ENCODE peak calls at places on chromosomes 4 and X, in nine cellular contexts. M is astrocyte; S is CD8-positive, alpha-beta T cell; K is psoas muscle; T is right lobe of liver; O is transverse colon; G is brain microvascular endothelial cell; R is prostate gland; Y is fibroblast of lung. J is an unnamed sample.

GRCh38 chrX:129522184-129523059 is 868 bp downstream of the SMARCA1 start:
- DNase-seq in M (peak), S (peak), K (peak), T (peak), O (peak), G (peak), R (peak), Y (peak), J (peak)

GRCh38 chr4:17111959-17112659 is 213.7 kb upstream of the LDB2 start:
- DNase-seq in M (no peak), S (no peak), K (no peak), T (no peak), O (no peak), G (no peak), R (no peak), Y (no peak), J (no peak)

GRCh38 chr4:16659120-16659519 is 239.3 kb downstream of the LDB2 start:
- DNase-seq in M (no peak), S (no peak), K (no peak), T (no peak), O (no peak), G (no peak), R (no peak), Y (no peak), J (peak)

GRCh38 chr4:55175779-55176231 is 50.4 kb upstream of the KDR start:
- DNase-seq in M (peak), S (no peak), K (no peak), T (no peak), O (no peak), G (peak), R (no peak), Y (peak), J (no peak)

GRCh38 chrX:17291998-17292658 is 82.9 kb upstream of the NHS start:
- DNase-seq in M (peak), S (no peak), K (no peak), T (no peak), O (no peak), G (no peak), R (no peak), Y (peak), J (no peak)

GRCh38 chr4:74631338-74631737 is 163.0 kb downstream of the BTC start:
- DNase-seq in M (no peak), S (no peak), K (no peak), T (no peak), O (no peak), G (peak), R (no peak), Y (no peak), J (no peak)

GRCh38 chr4:182738283-182739047 is 178.7 kb downstream of the DCTD start:
- DNase-seq in M (no peak), S (no peak), K (no peak), T (no peak), O (no peak), G (no peak), R (no peak), Y (peak), J (no peak)

GRCh38 chr4:145808021-145808650 is 128.2 kb downstream of the C4orf51 start:
- DNase-seq in M (peak), S (no peak), K (no peak), T (no peak), O (no peak), G (peak), R (no peak), Y (peak), J (no peak)

GRCh38 chrX:76454456-76454927 is 27.0 kb downstream of the MAGEE1 start:
- DNase-seq in M (no peak), S (no peak), K (no peak), T (no peak), O (no peak), G (peak), R (no peak), Y (peak), J (no peak)

GRCh38 chr4:123488916-123489315 is 92.3 kb downstream of the SPRY1 start:
- DNase-seq in M (peak), S (no peak), K (no peak), T (no peak), O (no peak), G (peak), R (no peak), Y (peak), J (no peak)

GRCh38 chr4:89266128-89266527 is 41.5 kb downstream of the GPRIN3 start:
- DNase-seq in M (no peak), S (no peak), K (no peak), T (no peak), O (no peak), G (no peak), R (no peak), Y (no peak), J (no peak)

GRCh38 chr4:40992472-40993298 is 221.7 kb downstream of the APBB2 start:
- DNase-seq in M (peak), S (no peak), K (no peak), T (no peak), O (no peak), G (peak), R (no peak), Y (peak), J (no peak)

GRCh38 chr4:20219526-20219925 is 32.2 kb upstream of the SLIT2 start:
- DNase-seq in M (no peak), S (no peak), K (no peak), T (no peak), O (no peak), G (no peak), R (no peak), Y (no peak), J (no peak)

GRCh38 chr4:33302298-33302697 is 2582.1 kb downstream of the PCDH7 start:
- DNase-seq in M (peak), S (no peak), K (no peak), T (no peak), O (no peak), G (no peak), R (no peak), Y (peak), J (no peak)

GRCh38 chrX:113399501-113400192 is 559.0 kb upstream of the AMOT start:
- DNase-seq in M (peak), S (no peak), K (no peak), T (no peak), O (no peak), G (no peak), R (no peak), Y (peak), J (no peak)

GRCh38 chrX:15797707-15798106 is 7.4 kb downstream of the ZRSR2 start:
- DNase-seq in M (no peak), S (no peak), K (no peak), T (no peak), O (no peak), G (no peak), R (no peak), Y (peak), J (no peak)

DNA sequence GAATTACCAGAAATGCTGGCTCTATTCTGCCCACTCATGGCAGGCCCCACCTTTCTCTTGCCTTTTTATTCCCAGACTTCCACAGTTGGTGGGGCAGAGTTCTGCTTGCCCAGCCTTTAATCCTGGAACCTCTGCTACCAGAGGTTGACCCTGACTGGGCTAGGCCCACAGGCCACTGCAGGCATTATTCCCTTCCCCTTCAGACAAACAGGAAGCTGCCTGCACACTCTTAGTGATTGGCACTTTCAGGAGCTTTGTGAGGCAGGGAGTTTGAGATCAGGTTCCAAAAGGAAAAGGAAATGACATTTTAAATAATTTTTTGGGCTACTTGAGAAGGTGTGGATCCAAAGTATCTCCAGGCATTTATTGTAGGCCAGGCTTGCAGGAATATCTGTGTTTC is 18.8 kb downstream of the MSN start:
- DNase-seq in M (no peak), S (no peak), K (no peak), T (no peak), O (no peak), G (no peak), R (no peak), Y (no peak), J (no peak)
- H3K27ac ChIP-seq in M (no peak), S (peak), K (no peak), T (peak), O (no peak), G (no peak), R (no peak), Y (no peak), J (peak)

GRCh38 chr4:117768610-117769009 is 265.7 kb upstream of the NDST3 start:
- DNase-seq in M (no peak), S (no peak), K (no peak), T (no peak), O (no peak), G (no peak), R (no peak), Y (no peak), J (no peak)

GRCh38 chr4:117773067-117773946 is 261.0 kb upstream of the NDST3 start:
- DNase-seq in M (peak), S (no peak), K (no peak), T (no peak), O (peak), G (no peak), R (no peak), Y (peak), J (no peak)

GRCh38 chr4:117770269-117771087 is 263.8 kb upstream of the NDST3 start:
- DNase-seq in M (no peak), S (no peak), K (peak), T (peak), O (no peak), G (no peak), R (no peak), Y (no peak), J (no peak)

GRCh38 chr4:117777721-117778120 is 256.6 kb upstream of the NDST3 start:
- DNase-seq in M (peak), S (no peak), K (no peak), T (no peak), O (no peak), G (no peak), R (no peak), Y (peak), J (no peak)

GRCh38 chr4:117771647-117772337 is 262.5 kb upstream of the NDST3 start:
- DNase-seq in M (no peak), S (no peak), K (no peak), T (no peak), O (no peak), G (no peak), R (no peak), Y (no peak), J (no peak)
- TF ChIP-seq CTCF in M (no peak), S (no peak), K (no peak), T (no peak), O (no peak), G (peak), R (no peak), Y (peak), J (no peak)

GRCh38 chr4:76594152-76594551 is 159.1 kb downstream of the SHROOM3 start:
- DNase-seq in M (no peak), S (no peak), K (no peak), T (no peak), O (peak), G (no peak), R (no peak), Y (no peak), J (no peak)

GRCh38 chr4:76600447-76600846 is 165.4 kb downstream of the SHROOM3 start:
- DNase-seq in M (no peak), S (no peak), K (no peak), T (no peak), O (no peak), G (no peak), R (no peak), Y (peak), J (no peak)

GRCh38 chr4:76597423-76597979 is 162.5 kb downstream of the SHROOM3 start:
- DNase-seq in M (no peak), S (no peak), K (no peak), T (no peak), O (no peak), G (no peak), R (no peak), Y (no peak), J (no peak)

GRCh38 chr4:76595435-76595834 is 160.4 kb downstream of the SHROOM3 start:
- DNase-seq in M (no peak), S (no peak), K (no peak), T (no peak), O (no peak), G (no peak), R (no peak), Y (no peak), J (no peak)

DNA sequence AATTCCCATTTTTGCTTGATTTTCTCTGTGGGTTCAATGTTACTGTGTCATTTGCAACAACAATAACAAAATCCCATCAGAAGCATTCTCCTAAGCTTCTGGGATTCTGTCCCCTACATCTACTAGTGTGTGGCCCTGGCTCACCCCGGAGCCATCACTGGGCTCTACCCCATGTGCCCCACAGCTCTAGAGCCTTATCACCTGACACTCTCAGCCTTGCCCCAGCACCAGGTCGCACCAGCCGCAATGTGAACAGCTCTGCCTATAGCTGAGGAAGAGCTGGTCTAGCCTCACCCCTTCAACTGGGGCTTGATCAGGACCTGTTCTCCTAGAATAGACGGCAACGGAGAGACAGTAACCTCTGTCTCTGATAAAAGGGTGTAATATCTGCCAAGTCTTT is 161.7 kb downstream of the SHROOM3 start:
- DNase-seq in M (no peak), S (no peak), K (no peak), T (no peak), O (peak), G (no peak), R (no peak), Y (no peak), J (no peak)
- H3K27ac ChIP-seq in M (no peak), S (no peak), K (no peak), T (no peak), O (no peak), G (no peak), R (no peak), Y (no peak), J (no peak)

GRCh38 chr4:27084685-27085356 is 224.2 kb downstream of the STIM2 start:
- DNase-seq in M (peak), S (peak), K (no peak), T (peak), O (peak), G (peak), R (peak), Y (peak), J (peak)
- TF ChIP-seq CTCF in M (no peak), S (no peak), K (no peak), T (no peak), O (no peak), G (peak), R (no peak), Y (no peak), J (no peak)

DNA sequence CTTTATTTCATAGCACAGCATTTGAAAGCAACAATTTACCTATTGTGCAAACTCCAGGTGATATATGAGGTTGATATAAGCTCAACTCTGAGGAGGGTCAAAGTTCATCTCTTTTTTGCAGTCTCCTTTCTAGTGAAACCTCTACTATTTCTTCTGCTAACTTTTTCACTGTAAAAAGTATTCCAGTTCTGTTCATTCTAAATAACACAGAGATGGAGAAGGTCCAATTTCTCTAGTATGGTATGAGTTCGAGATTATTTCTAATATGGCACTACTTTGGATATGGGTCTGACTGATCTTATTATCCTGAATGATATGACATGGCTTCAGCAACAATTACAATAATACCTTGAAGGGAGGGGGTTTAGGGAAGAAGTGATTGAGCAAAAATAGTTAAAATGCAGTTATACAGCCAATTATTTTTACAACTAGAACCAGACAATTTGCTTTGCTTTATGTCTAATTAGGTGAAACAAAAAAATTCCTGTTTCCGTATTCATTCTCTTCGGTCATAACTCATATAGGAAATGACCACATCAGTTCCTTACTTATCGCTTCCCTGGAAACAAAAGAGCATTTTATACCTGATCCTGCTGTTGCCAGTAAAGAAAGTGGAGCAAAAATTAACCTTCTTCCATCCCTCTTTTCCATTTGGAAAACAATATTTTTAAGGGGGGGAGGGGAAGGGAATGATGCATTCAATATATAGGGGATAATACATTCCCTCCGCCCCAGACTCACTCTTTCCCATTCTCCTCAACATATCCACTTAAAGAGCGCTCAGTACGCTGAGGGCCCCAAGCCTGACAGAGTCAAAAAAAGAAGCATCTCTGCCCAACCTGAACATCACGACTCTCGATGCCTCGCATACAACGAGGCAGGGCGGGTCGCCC is 1.0 kb downstream of the TBC1D9 start:
- DNase-seq in M (no peak), S (no peak), K (no peak), T (no peak), O (no peak), G (no peak), R (no peak), Y (no peak), J (no peak)
- H3K27ac ChIP-seq in M (peak), S (no peak), K (peak), T (peak), O (peak), G (peak), R (peak), Y (peak), J (peak)

DNA sequence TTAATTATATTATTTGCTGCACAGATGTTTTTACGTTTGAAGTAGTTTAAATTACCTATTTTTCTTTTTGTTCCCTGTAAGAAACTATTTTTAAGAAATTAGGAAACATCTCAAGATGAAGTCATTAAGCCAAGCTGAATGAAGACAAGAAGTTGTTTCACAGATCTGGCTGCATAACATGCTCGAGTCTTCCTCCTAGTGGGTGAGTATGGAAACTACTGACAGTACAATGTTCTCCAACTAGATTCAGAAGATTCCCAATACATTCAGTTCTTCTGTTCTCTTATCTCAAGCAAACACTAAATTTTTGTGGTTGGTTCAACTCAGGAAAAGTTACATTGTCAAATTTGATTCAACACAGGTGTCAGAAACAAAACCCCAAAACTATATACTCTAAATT is 256.8 kb upstream of the VCX start:
- DNase-seq in M (peak), S (no peak), K (no peak), T (no peak), O (no peak), G (peak), R (no peak), Y (peak), J (no peak)
- TF ChIP-seq CTCF in M (peak), S (no peak), K (peak), T (peak), O (peak), G (peak), R (peak), Y (no peak), J (no peak)

GRCh38 chr4:152430507-152430906 is 105.4 kb downstream of the FBXW7 start:
- DNase-seq in M (no peak), S (no peak), K (no peak), T (no peak), O (no peak), G (no peak), R (no peak), Y (no peak), J (no peak)

GRCh38 chr4:152427971-152428370 is 107.9 kb downstream of the FBXW7 start:
- DNase-seq in M (no peak), S (no peak), K (no peak), T (no peak), O (no peak), G (no peak), R (no peak), Y (no peak), J (no peak)

GRCh38 chr4:152431287-152431686 is 104.6 kb downstream of the FBXW7 start:
- DNase-seq in M (no peak), S (no peak), K (no peak), T (no peak), O (no peak), G (no peak), R (no peak), Y (no peak), J (no peak)

GRCh38 chr4:152434011-152434410 is 101.9 kb downstream of the FBXW7 start:
- DNase-seq in M (no peak), S (no peak), K (no peak), T (no peak), O (no peak), G (no peak), R (no peak), Y (no peak), J (no peak)

GRCh38 chr4:152431784-152432183 is 104.1 kb downstream of the FBXW7 start:
- DNase-seq in M (no peak), S (no peak), K (no peak), T (no peak), O (no peak), G (no peak), R (no peak), Y (no peak), J (no peak)
- H3K27ac ChIP-seq in M (no peak), S (no peak), K (no peak), T (no peak), O (no peak), G (no peak), R (no peak), Y (no peak), J (no peak)

DNA sequence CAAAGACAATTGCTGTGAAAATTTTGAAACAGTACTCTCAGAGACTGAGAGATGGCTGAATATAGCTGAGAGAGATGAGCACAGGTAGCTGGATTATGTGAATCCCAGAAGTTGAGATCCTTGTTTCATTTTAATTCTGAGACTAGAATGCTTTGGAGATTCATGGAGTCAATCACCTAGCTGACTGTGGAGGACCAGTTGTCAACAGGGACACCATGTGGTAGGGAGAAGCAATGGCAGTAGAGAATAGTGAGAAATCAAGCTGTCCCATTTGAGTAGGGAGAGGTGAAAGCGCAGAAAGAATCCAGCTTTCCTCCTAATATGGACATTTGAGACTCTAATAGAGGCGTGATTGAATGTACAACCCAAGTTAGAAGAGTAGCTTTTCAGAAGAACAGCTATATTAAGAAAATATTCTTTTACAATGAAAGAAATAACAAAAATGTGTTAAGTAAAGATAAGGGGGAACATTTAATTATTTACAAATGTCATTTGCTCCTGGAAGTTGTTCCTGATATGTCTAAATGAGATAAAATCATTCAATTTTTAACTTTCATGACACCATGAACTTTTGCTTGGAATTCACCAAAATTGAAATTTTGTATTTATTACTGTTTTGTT is 30.3 kb upstream of the GLRB start:
- DNase-seq in M (peak), S (no peak), K (no peak), T (no peak), O (peak), G (peak), R (peak), Y (peak), J (peak)
- TF ChIP-seq CTCF in M (peak), S (no peak), K (peak), T (peak), O (peak), G (peak), R (peak), Y (peak), J (peak)

DNA sequence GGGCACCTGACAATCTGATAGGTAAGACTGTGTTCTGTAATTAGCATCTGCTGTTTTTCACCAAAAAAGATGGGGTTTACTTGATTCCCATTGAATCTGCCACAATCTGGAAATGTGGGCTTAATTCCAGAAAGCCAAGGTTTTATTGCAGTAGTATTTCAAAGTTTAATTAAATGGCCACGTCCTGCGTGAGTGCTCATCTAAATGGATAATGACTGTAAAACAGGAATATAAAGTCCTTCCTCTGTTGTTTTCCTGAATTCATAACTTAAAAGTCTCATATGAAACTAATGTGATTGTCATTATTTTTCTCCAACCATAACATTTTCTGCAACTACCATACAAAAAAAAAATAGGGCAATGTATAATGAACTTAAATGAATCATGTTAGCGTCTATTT is 2.4 kb downstream of the PGM2 start:
- DNase-seq in M (no peak), S (no peak), K (no peak), T (no peak), O (no peak), G (no peak), R (no peak), Y (no peak), J (no peak)
- H3K27ac ChIP-seq in M (no peak), S (no peak), K (no peak), T (no peak), O (no peak), G (no peak), R (no peak), Y (no peak), J (no peak)